ENCODE peak calls at places on chromosome 22, in six cellular contexts. One of them, this sample, is unnamed.

GRCh38 chr22:42075277-42075676 is 1.2 kb downstream of the PHETA2 start:
- DNase-seq in body of pancreas: no peak
- DNase-seq in Daoy: no peak
- DNase-seq in upper lobe of right lung: no peak
- DNase-seq in activated gamma-delta T cell treated with anti-CD3 and anti-CD28 coated beads, Interleukin-2, amount 50 U/mL, for 16 hours: no peak
- DNase-seq in activated CD8-positive, alpha-beta memory T cell treated with anti-CD3 and anti-CD28 coated beads, Interleukin-2, amount 50 U/mL, for 48 hours: no peak
- DNase-seq in this sample: no peak

GRCh38 chr22:45781941-45782340 is 110.3 kb downstream of the ATXN10 start:
- DNase-seq in body of pancreas: no peak
- DNase-seq in Daoy: no peak
- DNase-seq in upper lobe of right lung: no peak
- DNase-seq in activated CD8-positive, alpha-beta memory T cell treated with anti-CD3 and anti-CD28 coated beads, Interleukin-2, amount 50 U/mL, for 48 hours: no peak
- DNase-seq in activated gamma-delta T cell treated with anti-CD3 and anti-CD28 coated beads, Interleukin-2, amount 50 U/mL, for 16 hours: no peak
- DNase-seq in this sample: no peak

GRCh38 chr22:28006271-28006670 is 87.2 kb upstream of the PITPNB start:
- DNase-seq in body of pancreas: no peak
- DNase-seq in Daoy: no peak
- DNase-seq in activated gamma-delta T cell treated with anti-CD3 and anti-CD28 coated beads, Interleukin-2, amount 50 U/mL, for 16 hours: no peak
- DNase-seq in activated CD8-positive, alpha-beta memory T cell treated with anti-CD3 and anti-CD28 coated beads, Interleukin-2, amount 50 U/mL, for 48 hours: no peak
- DNase-seq in upper lobe of right lung: no peak
- DNase-seq in this sample: no peak

GRCh38 chr22:36068776-36069344 is 40.2 kb upstream of the RBFOX2 start:
- DNase-seq in body of pancreas: no peak
- DNase-seq in activated CD8-positive, alpha-beta memory T cell treated with anti-CD3 and anti-CD28 coated beads, Interleukin-2, amount 50 U/mL, for 48 hours: no peak
- DNase-seq in activated gamma-delta T cell treated with anti-CD3 and anti-CD28 coated beads, Interleukin-2, amount 50 U/mL, for 16 hours: no peak
- DNase-seq in Daoy: no peak
- DNase-seq in upper lobe of right lung: no peak
- DNase-seq in this sample: no peak

GRCh38 chr22:30968015-30968923 is at the start of gene MORC2:
- DNase-seq in Daoy: peak
- DNase-seq in activated gamma-delta T cell treated with anti-CD3 and anti-CD28 coated beads, Interleukin-2, amount 50 U/mL, for 16 hours: no peak
- DNase-seq in body of pancreas: peak
- DNase-seq in upper lobe of right lung: peak
- DNase-seq in activated CD8-positive, alpha-beta memory T cell treated with anti-CD3 and anti-CD28 coated beads, Interleukin-2, amount 50 U/mL, for 48 hours: no peak
- DNase-seq in this sample: peak

GRCh38 chr22:37457093-37457893 is 28.9 kb downstream of the MFNG start:
- DNase-seq in Daoy: peak
- DNase-seq in activated gamma-delta T cell treated with anti-CD3 and anti-CD28 coated beads, Interleukin-2, amount 50 U/mL, for 16 hours: peak
- DNase-seq in activated CD8-positive, alpha-beta memory T cell treated with anti-CD3 and anti-CD28 coated beads, Interleukin-2, amount 50 U/mL, for 48 hours: peak
- DNase-seq in body of pancreas: peak
- DNase-seq in upper lobe of right lung: peak
- DNase-seq in this sample: peak

GRCh38 chr22:49362393-49362792 is 465.3 kb downstream of the BRD1 start:
- DNase-seq in activated CD8-positive, alpha-beta memory T cell treated with anti-CD3 and anti-CD28 coated beads, Interleukin-2, amount 50 U/mL, for 48 hours: peak
- DNase-seq in body of pancreas: no peak
- DNase-seq in upper lobe of right lung: no peak
- DNase-seq in activated gamma-delta T cell treated with anti-CD3 and anti-CD28 coated beads, Interleukin-2, amount 50 U/mL, for 16 hours: no peak
- DNase-seq in Daoy: no peak
- DNase-seq in this sample: no peak

GRCh38 chr22:31969789-31970489 is 25.6 kb downstream of the YWHAH start:
- DNase-seq in Daoy: peak
- DNase-seq in activated CD8-positive, alpha-beta memory T cell treated with anti-CD3 and anti-CD28 coated beads, Interleukin-2, amount 50 U/mL, for 48 hours: peak
- DNase-seq in body of pancreas: peak
- DNase-seq in activated gamma-delta T cell treated with anti-CD3 and anti-CD28 coated beads, Interleukin-2, amount 50 U/mL, for 16 hours: peak
- DNase-seq in upper lobe of right lung: peak
- DNase-seq in this sample: peak

GRCh38 chr22:25167834-25168601 is 31.6 kb upstream of the CRYBB3 start:
- DNase-seq in Daoy: peak
- DNase-seq in upper lobe of right lung: peak
- DNase-seq in body of pancreas: no peak
- DNase-seq in activated CD8-positive, alpha-beta memory T cell treated with anti-CD3 and anti-CD28 coated beads, Interleukin-2, amount 50 U/mL, for 48 hours: no peak
- DNase-seq in activated gamma-delta T cell treated with anti-CD3 and anti-CD28 coated beads, Interleukin-2, amount 50 U/mL, for 16 hours: no peak
- DNase-seq in this sample: no peak

GRCh38 chr22:27634043-27634442 is 167.5 kb downstream of the MN1 start:
- DNase-seq in upper lobe of right lung: no peak
- DNase-seq in Daoy: no peak
- DNase-seq in activated CD8-positive, alpha-beta memory T cell treated with anti-CD3 and anti-CD28 coated beads, Interleukin-2, amount 50 U/mL, for 48 hours: no peak
- DNase-seq in body of pancreas: no peak
- DNase-seq in activated gamma-delta T cell treated with anti-CD3 and anti-CD28 coated beads, Interleukin-2, amount 50 U/mL, for 16 hours: no peak
- DNase-seq in this sample: no peak